ENCODE peak calls at places on chromosomes 5 and 9, in ten cellular contexts. Y is HepG2; T is stimulated activated CD4-positive, alpha-beta T cell treated with anti-CD3 and anti-CD28 coated beads, TNF-alpha, amount 100 ng/mL, for 24 hours; C is NCI-H2081; K is CD4-positive, alpha-beta memory T cell; W is MCF 10A; A is activated T-cell treated with anti-CD3 and anti-CD28 coated beads for 48 hours; L is SW480; I is EL; G is erythroblast. Q is an unnamed sample.

GRCh38 chr9:9605681-9606080 is 1007.1 kb downstream of the PTPRD start:
- DNase-seq in Y (no peak), T (no peak), C (no peak), K (no peak), W (no peak), A (no peak), L (no peak), I (no peak), G (no peak), Q (no peak)

GRCh38 chr5:105554613-105555169 is 1992.1 kb upstream of the NUDT12 start:
- DNase-seq in Y (no peak), T (no peak), C (no peak), K (no peak), W (no peak), A (no peak), L (no peak), I (no peak), G (no peak), Q (no peak)

GRCh38 chr5:108966910-108967309 is 219.2 kb downstream of the FER start:
- DNase-seq in Y (no peak), T (no peak), C (no peak), K (no peak), W (no peak), A (no peak), L (no peak), I (no peak), G (no peak), Q (no peak)

GRCh38 chr5:10490927-10491672 is 49.4 kb downstream of the ROPN1L start:
- DNase-seq in Y (no peak), T (no peak), C (no peak), K (no peak), W (no peak), A (no peak), L (no peak), I (no peak), G (no peak), Q (no peak)

GRCh38 chr9:106403081-106403480 is 459.9 kb upstream of the ZNF462 start:
- DNase-seq in Y (peak; percentile 10), T (no peak), C (no peak), K (no peak), W (peak; percentile 18), A (no peak), L (no peak), I (peak; percentile 68), G (no peak), Q (no peak)

GRCh38 chr5:54243483-54244080 is 66.8 kb downstream of the ARL15 start:
- DNase-seq in Y (peak; percentile 31), T (no peak), C (peak; percentile 12), K (peak; percentile 36), W (peak; percentile 57), A (no peak), L (peak; percentile 24), I (peak; percentile 51), G (peak; percentile 77), Q (peak; percentile 45)

GRCh38 chr5:154755361-154756202 is at the start of gene LARP1:
- DNase-seq in Y (no peak), T (no peak), C (peak; percentile 31), K (peak; percentile 22), W (peak; percentile 43), A (peak; percentile 24), L (peak; percentile 41), I (peak; percentile 27), G (peak; percentile 82), Q (peak; percentile 55)

GRCh38 chr9:2228132-2228531 is 213.0 kb downstream of the SMARCA2 start:
- DNase-seq in Y (no peak), T (no peak), C (peak; percentile 36), K (no peak), W (peak; percentile 34), A (no peak), L (no peak), I (peak; percentile 49), G (peak; percentile 35), Q (peak; percentile 23)

GRCh38 chr5:108432024-108432423 is 50.1 kb upstream of the FBXL17 start:
- DNase-seq in Y (no peak), T (no peak), C (no peak), K (no peak), W (no peak), A (no peak), L (no peak), I (peak; percentile 48), G (no peak), Q (no peak)

GRCh38 chr9:37503736-37504135 is 18.0 kb downstream of the POLR1E start:
- DNase-seq in Y (no peak), T (no peak), C (no peak), K (peak; percentile 69), W (no peak), A (no peak), L (no peak), I (peak; percentile 32), G (no peak), Q (no peak)

GRCh38 chr5:10701567-10702039 is 59.4 kb downstream of the DAP start:
- DNase-seq in Y (peak; percentile 18), T (no peak), C (peak; percentile 54), K (peak; percentile 14), W (peak; percentile 57), A (no peak), L (peak; percentile 43), I (peak; percentile 74), G (peak; percentile 68), Q (peak; percentile 50)

GRCh38 chr9:125532412-125532811 is 174.6 kb downstream of the MAPKAP1 start:
- DNase-seq in Y (no peak), T (no peak), C (no peak), K (no peak), W (no peak), A (no peak), L (no peak), I (no peak), G (no peak), Q (no peak)

GRCh38 chr5:147461915-147462314 is 48.0 kb downstream of the DPYSL3 start:
- DNase-seq in Y (no peak), T (no peak), C (no peak), K (no peak), W (no peak), A (no peak), L (no peak), I (peak; percentile 40), G (no peak), Q (no peak)

GRCh38 chr9:81685763-81686613 is 3.4 kb downstream of the TLE1 start:
- DNase-seq in Y (peak; percentile 46), T (no peak), C (no peak), K (no peak), W (peak; percentile 49), A (no peak), L (no peak), I (peak; percentile 38), G (peak; percentile 26), Q (no peak)

GRCh38 chr9:33111621-33112020 is 35.1 kb upstream of the SMU1 start:
- DNase-seq in Y (no peak), T (no peak), C (no peak), K (no peak), W (no peak), A (no peak), L (no peak), I (no peak), G (no peak), Q (no peak)